ENCODE peak calls at places on chromosomes 4 and X, in ten cellular contexts. U is endothelial cell; B is GM13977; D is ELR; K is GM12865; A is stimulated activated CD8-positive, alpha-beta memory T cell treated with anti-CD3 and anti-CD28 coated beads, Interleukin-12 subunit alpha, Interleukin-12 subunit beta, amount 100 ng/mL, for 4 hours; F is substantia nigra; H is anterior cingulate cortex; S is pancreas; G is right cardiac atrium. E is an unnamed sample.

GRCh38 chrX:150663061-150663460 is 30.1 kb upstream of the MTMR1 start:
- DNase-seq in H (no peak), K (no peak), S (no peak), U (no peak), G (no peak), B (no peak), A (no peak), D (no peak), F (no peak), E (no peak)

GRCh38 chrX:40172169-40172979 is 74.6 kb upstream of the BCOR start:
- DNase-seq in H (no peak), F (no peak), S (peak), U (peak), D (peak), K (peak), G (peak), A (no peak), B (no peak), E (no peak)

GRCh38 chrX:74242050-74242449 is 61.9 kb upstream of the ZCCHC13 start:
- DNase-seq in B (no peak), G (no peak), U (no peak), H (no peak), A (no peak), D (peak), F (no peak), K (no peak), S (no peak), E (no peak)

GRCh38 chrX:134186362-134187121 is 50.4 kb upstream of the CCDC160 start:
- DNase-seq in H (no peak), A (peak), U (no peak), D (no peak), B (no peak), K (peak), F (no peak), G (no peak), S (no peak), E (no peak)

GRCh38 chr4:180947421-180947820 is 1295.8 kb upstream of the TENM3 start:
- DNase-seq in G (no peak), A (no peak), U (no peak), D (peak), S (no peak), F (no peak), H (no peak), B (no peak), K (no peak), E (no peak)

GRCh38 chr4:168694669-168695068 is 197.8 kb downstream of the PALLD start:
- DNase-seq in A (no peak), H (no peak), U (no peak), S (no peak), G (no peak), D (no peak), B (no peak), K (no peak), F (no peak), E (no peak)

GRCh38 chr4:47287735-47288134 is 175.8 kb downstream of the COMMD8 start:
- DNase-seq in F (no peak), A (no peak), H (no peak), D (peak), B (peak), U (no peak), G (no peak), S (no peak), K (peak), E (peak)

GRCh38 chr4:152189451-152190179 is 346.3 kb downstream of the FBXW7 start:
- DNase-seq in D (no peak), G (no peak), B (peak), F (no peak), H (no peak), K (peak), S (no peak), U (no peak), A (no peak), E (no peak)

GRCh38 chr4:162201673-162202072 is 37.9 kb upstream of the FSTL5 start:
- DNase-seq in B (no peak), S (no peak), K (no peak), H (no peak), D (peak), F (no peak), G (no peak), U (no peak), A (no peak), E (no peak)

GRCh38 chrX:53433651-53434639 is at the start of gene HSD17B10:
- DNase-seq in U (peak), K (peak), S (peak), A (peak), B (peak), D (peak), H (peak), G (peak), F (peak), E (peak)

GRCh38 chrX:101190736-101191135 is 28.9 kb upstream of the DRP2 start:
- DNase-seq in A (no peak), K (no peak), D (no peak), F (no peak), U (no peak), S (no peak), H (no peak), B (no peak), G (no peak), E (no peak)

GRCh38 chrX:7146703-7147430 is 645 bp upstream of the STS start:
- DNase-seq in B (peak), A (no peak), K (peak), G (no peak), D (peak), F (no peak), H (no peak), U (no peak), S (no peak), E (no peak)

GRCh38 chrX:9859711-9860555 is 73.7 kb downstream of the SHROOM2 start:
- DNase-seq in K (no peak), H (no peak), U (no peak), B (no peak), D (peak), A (no peak), G (no peak), F (no peak), S (no peak), E (no peak)

GRCh38 chrX:95145848-95146540 is 1472.0 kb downstream of the FAM133A start:
- DNase-seq in A (no peak), B (no peak), G (no peak), S (no peak), F (no peak), D (no peak), U (no peak), K (no peak), H (no peak), E (no peak)

GRCh38 chr4:898869-899555 is 33.1 kb downstream of the GAK start:
- DNase-seq in D (no peak), K (no peak), S (no peak), A (no peak), B (no peak), H (no peak), G (peak), U (no peak), F (no peak), E (no peak)

GRCh38 chr4:176841730-176842129 is 49.0 kb upstream of the VEGFC start:
- DNase-seq in B (no peak), G (no peak), H (no peak), F (no peak), A (no peak), U (no peak), K (no peak), S (no peak), D (peak), E (peak)

GRCh38 chr4:98659106-98659592 is 738 bp upstream of the TSPAN5 start:
- DNase-seq in D (peak), G (no peak), B (no peak), U (peak), S (no peak), K (no peak), H (no peak), A (no peak), F (no peak), E (no peak)

GRCh38 chr4:121696140-121696640 is 590 bp downstream of the ANXA5 start:
- DNase-seq in U (peak), K (peak), A (peak), G (peak), D (peak), S (peak), F (peak), H (peak), B (peak), E (no peak)

GRCh38 chrX:98207947-98208346 is 1324.2 kb downstream of the RPA4 start:
- DNase-seq in H (no peak), G (no peak), F (no peak), S (no peak), B (no peak), U (no peak), K (no peak), A (no peak), D (no peak), E (no peak)

GRCh38 chr4:40856836-40857362 is 107.1 kb downstream of the NSUN7 start:
- DNase-seq in A (peak), S (peak), F (peak), B (peak), G (peak), U (peak), D (no peak), K (peak), H (peak), E (no peak)

GRCh38 chr4:78784255-78784654 is 8.1 kb downstream of the BMP2K start:
- DNase-seq in F (no peak), U (no peak), D (peak), A (no peak), S (no peak), K (no peak), H (no peak), G (no peak), B (no peak), E (peak)

GRCh38 chr4:126223784-126224407 is 909.1 kb downstream of the FAT4 start:
- DNase-seq in A (no peak), F (no peak), U (no peak), D (peak), H (no peak), S (no peak), K (peak), G (no peak), B (no peak), E (no peak)

GRCh38 chrX:131288738-131289511 is at the start of gene IGSF1:
- DNase-seq in U (peak), K (no peak), D (no peak), B (no peak), F (peak), A (no peak), G (peak), S (peak), H (peak), E (peak)

GRCh38 chr4:13535708-13536361 is 8.5 kb downstream of the NKX3-2 start:
- DNase-seq in U (peak), K (no peak), A (no peak), S (no peak), B (peak), F (no peak), H (no peak), G (no peak), D (no peak), E (no peak)

GRCh38 chrX:3271485-3272186 is 74.8 kb downstream of the MXRA5 start:
- DNase-seq in A (no peak), U (no peak), F (no peak), K (no peak), S (no peak), H (no peak), D (peak), G (no peak), B (no peak), E (peak)

GRCh38 chrX:39162322-39162721 is 361.1 kb downstream of the MID1IP1 start:
- DNase-seq in G (peak), A (no peak), D (no peak), S (no peak), F (no peak), H (no peak), U (peak), B (no peak), K (peak), E (no peak)

GRCh38 chr4:154727540-154727939 is 16.3 kb upstream of the LRAT start:
- DNase-seq in K (no peak), U (no peak), D (no peak), H (no peak), F (no peak), B (no peak), A (no peak), G (no peak), S (no peak), E (no peak)

GRCh38 chr4:61374612-61374920 is 174.4 kb downstream of the ADGRL3 start:
- DNase-seq in A (no peak), F (no peak), K (no peak), B (no peak), G (no peak), S (peak), U (no peak), D (no peak), H (no peak), E (no peak)

GRCh38 chr4:55336138-55337034 is 9.7 kb upstream of the SRD5A3 start:
- DNase-seq in A (no peak), G (no peak), F (no peak), D (no peak), K (no peak), H (no peak), U (no peak), B (no peak), S (no peak), E (no peak)

GRCh38 chrX:153333271-153333670 is 682 bp upstream of the ZNF275 start:
- DNase-seq in G (no peak), H (no peak), D (peak), F (no peak), K (no peak), A (no peak), B (no peak), U (no peak), S (no peak), E (no peak)

GRCh38 chr4:100022792-100023222 is 72.7 kb upstream of the H2AZ1 start:
- DNase-seq in G (no peak), U (no peak), A (no peak), S (no peak), H (no peak), K (no peak), D (no peak), F (no peak), B (no peak), E (no peak)

GRCh38 chrX:8760021-8760420 is 28.1 kb upstream of the ANOS1 start:
- DNase-seq in A (no peak), H (no peak), G (no peak), U (no peak), D (peak), B (no peak), S (no peak), F (no peak), K (no peak), E (no peak)